ENCODE peak calls at places on chromosomes 7 and 10, in six cellular contexts. U is pancreas, O is astrocyte of the spinal cord, M is body of pancreas, F is foreskin fibroblast, X is GM13976. K is an unnamed sample.

GRCh38 chr10:34681933-34682332 is 133.2 kb downstream of the PARD3 start:
- DNase-seq in F (no peak), X (no peak), M (no peak), U (no peak), O (no peak), K (no peak)

GRCh38 chr7:15781944-15782343 is 95.5 kb upstream of the MEOX2 start:
- DNase-seq in X (no peak), F (no peak), M (no peak), O (no peak), U (no peak), K (no peak)

GRCh38 chr10:32461203-32461602 is 15.3 kb downstream of the CCDC7 start:
- DNase-seq in U (no peak), M (no peak), O (no peak), X (no peak), F (no peak), K (no peak)

GRCh38 chr10:60271319-60272040 is 118.2 kb downstream of the ANK3 start:
- DNase-seq in M (no peak), U (no peak), F (no peak), X (no peak), O (no peak), K (no peak)

GRCh38 chr10:120511165-120511564 is 54.1 kb downstream of the PLPP4 start:
- DNase-seq in O (peak), M (no peak), F (no peak), X (no peak), U (no peak), K (no peak)

GRCh38 chr7:1815051-1815481 is 145.0 kb downstream of the ELFN1 start:
- DNase-seq in O (no peak), F (no peak), X (no peak), U (no peak), M (no peak), K (no peak)

GRCh38 chr10:131726460-131726861 is 174.3 kb upstream of the PPP2R2D start:
- DNase-seq in U (peak), X (peak), O (no peak), M (peak), F (no peak), K (peak)

GRCh38 chr7:100974021-100974420 is 4.7 kb downstream of the MUC12 start:
- DNase-seq in X (no peak), M (no peak), O (no peak), U (no peak), F (peak), K (no peak)

GRCh38 chr10:97427571-97428179 is 1.7 kb downstream of the PGAM1 start:
- DNase-seq in F (no peak), X (no peak), U (no peak), M (peak), O (peak), K (no peak)

GRCh38 chr10:132541601-132542011 is 4.0 kb downstream of the INPP5A start:
- DNase-seq in O (no peak), X (peak), U (no peak), F (no peak), M (no peak), K (no peak)

GRCh38 chr7:50331564-50332208 is 27.2 kb downstream of the IKZF1 start:
- DNase-seq in U (no peak), O (no peak), X (peak), M (no peak), F (no peak), K (no peak)

GRCh38 chr10:13956826-13957225 is 370.1 kb downstream of the PRPF18 start:
- DNase-seq in X (no peak), M (peak), F (peak), O (peak), U (no peak), K (no peak)

GRCh38 chr10:130301026-130301892 is 165.1 kb downstream of the GLRX3 start:
- DNase-seq in F (peak), M (peak), O (peak), U (peak), X (no peak), K (peak)

GRCh38 chr10:89163265-89163995 is 43.7 kb downstream of the CH25H start:
- DNase-seq in X (peak), M (no peak), F (peak), U (no peak), O (no peak), K (peak)

GRCh38 chr7:81079736-81080135 is 160.9 kb upstream of the SEMA3C start:
- DNase-seq in M (no peak), U (no peak), X (no peak), O (peak), F (no peak), K (no peak)

GRCh38 chr10:91163709-91164474 is 56.6 kb upstream of the PCGF5 start:
- DNase-seq in O (peak), U (peak), M (peak), F (peak), X (peak), K (peak)

GRCh38 chr7:85508642-85509429 is 322.0 kb upstream of the SEMA3D start:
- DNase-seq in O (peak), F (peak), U (no peak), X (no peak), M (no peak), K (no peak)

GRCh38 chr7:107758667-107759066 is 14.7 kb downstream of the CBLL1 start:
- DNase-seq in M (no peak), O (no peak), F (no peak), X (no peak), U (no peak), K (no peak)

GRCh38 chr7:107751113-107751512 is 7.2 kb downstream of the CBLL1 start:
- DNase-seq in M (no peak), U (no peak), O (no peak), X (no peak), F (no peak), K (no peak)

DNA sequence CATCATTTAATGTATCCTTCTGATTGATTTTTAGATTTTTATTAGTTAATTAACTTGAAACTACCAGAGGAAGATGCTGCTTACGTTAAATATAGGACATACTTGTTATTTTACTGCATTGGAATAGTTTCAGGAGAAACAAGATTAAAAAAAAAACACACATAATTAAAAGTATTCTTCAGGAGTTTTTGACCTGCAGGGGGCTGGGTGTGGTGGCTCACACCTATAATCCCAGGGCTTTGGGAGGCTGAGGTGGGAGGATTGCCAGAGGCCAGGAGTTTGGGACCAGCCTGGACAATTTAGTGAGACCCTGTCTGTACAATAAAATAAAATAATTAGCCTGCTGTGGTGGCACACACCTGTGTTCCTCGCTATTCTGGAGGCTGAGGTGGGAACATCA is 10.7 kb downstream of the CBLL1 start:
- DNase-seq in X (no peak), F (no peak), M (no peak), U (no peak), O (no peak), K (no peak)
- TF ChIP-seq CTCF in X (no peak), F (no peak), M (no peak), U (no peak), O (peak), K (no peak)

GRCh38 chr7:26200113-26200443 is 468 bp downstream of the HNRNPA2B1 start:
- DNase-seq in F (no peak), X (peak), M (peak), O (peak), U (peak), K (peak)

GRCh38 chr7:26202019-26202985 is 757 bp downstream of the CBX3 start:
- DNase-seq in X (peak), F (no peak), O (peak), M (peak), U (peak), K (peak)

GRCh38 chr7:26201261-26202018 is at the start of gene CBX3:
- DNase-seq in M (peak), F (peak), U (peak), X (peak), O (no peak), K (peak)

GRCh38 chr7:26199301-26200112 is 1.0 kb downstream of the HNRNPA2B1 start:
- DNase-seq in M (peak), U (peak), X (no peak), F (no peak), O (no peak), K (peak)

DNA sequence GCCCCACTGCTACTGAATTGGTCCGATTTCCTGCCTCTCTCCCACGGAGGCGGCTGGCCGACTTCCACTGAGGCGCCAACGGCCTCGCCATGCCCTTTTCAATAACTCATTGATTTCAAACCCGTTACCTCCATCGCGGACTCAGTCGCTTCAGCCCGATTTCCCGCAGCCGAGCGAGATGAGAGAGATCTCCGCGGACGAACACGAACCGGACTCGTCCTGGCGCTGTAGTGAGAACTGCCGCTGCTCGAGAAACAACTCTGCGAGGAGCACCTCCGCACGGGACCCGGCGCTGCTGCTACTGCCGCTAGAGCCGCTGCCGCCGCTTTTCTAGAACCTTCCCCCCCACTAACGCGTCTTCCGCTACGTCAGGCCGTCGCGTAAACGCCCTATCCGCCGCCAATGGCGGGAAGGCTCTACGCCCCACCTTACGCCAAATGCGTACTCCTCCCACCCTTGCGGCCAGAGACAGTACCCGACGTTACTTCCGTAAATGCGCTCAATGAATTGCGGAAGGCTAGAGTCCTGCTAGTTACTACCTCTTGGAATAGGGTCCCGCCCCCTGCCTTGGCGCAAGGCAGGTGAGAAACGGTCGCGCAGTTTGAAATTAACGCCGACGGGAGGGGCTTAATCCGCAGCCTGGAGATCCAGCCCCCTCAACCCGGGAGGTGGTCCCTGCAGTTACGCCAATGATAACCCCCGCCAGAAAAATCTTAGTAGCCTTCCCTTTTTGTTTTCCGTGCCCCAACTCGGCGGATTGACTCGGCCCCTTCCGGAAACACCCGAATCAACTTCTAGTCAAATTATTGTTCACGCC is at the start of gene HNRNPA2B1:
- DNase-seq in M (peak), F (peak), O (peak), U (peak), X (peak), K (peak)
- TF ChIP-seq CTCF in M (peak), F (no peak), O (no peak), U (peak), X (no peak), K (no peak)

GRCh38 chr7:151694828-151695580 is 175.3 kb upstream of the RHEB start:
- DNase-seq in U (no peak), M (no peak), X (no peak), O (no peak), F (no peak), K (peak)

GRCh38 chr7:151695856-151696555 is 176.3 kb upstream of the RHEB start:
- DNase-seq in X (no peak), U (no peak), F (no peak), M (no peak), O (no peak), K (no peak)

GRCh38 chr7:151697942-151698341 is 178.2 kb upstream of the RHEB start:
- DNase-seq in X (no peak), U (no peak), F (no peak), O (no peak), M (no peak), K (no peak)

GRCh38 chr7:151697515-151697895 is 177.8 kb upstream of the RHEB start:
- DNase-seq in F (no peak), M (no peak), O (no peak), U (no peak), X (no peak), K (no peak)

GRCh38 chr7:151696738-151697514 is 177.2 kb upstream of the RHEB start:
- DNase-seq in M (no peak), X (no peak), F (no peak), U (no peak), O (no peak), K (no peak)
- TF ChIP-seq CTCF in M (no peak), X (no peak), F (no peak), U (no peak), O (peak), K (no peak)

GRCh38 chr7:95686109-95686508 is 86.2 kb upstream of the DYNC1I1 start:
- DNase-seq in M (peak), O (peak), X (no peak), U (peak), F (peak), K (no peak)
- TF ChIP-seq CTCF in M (peak), O (peak), X (no peak), U (peak), F (peak), K (peak)

GRCh38 chr10:70330671-70331070 is 46.9 kb upstream of the NPFFR1 start:
- DNase-seq in M (no peak), O (no peak), F (no peak), X (no peak), U (no peak), K (no peak)

GRCh38 chr10:70328987-70329386 is 45.2 kb upstream of the NPFFR1 start:
- DNase-seq in O (peak), X (no peak), U (no peak), M (no peak), F (peak), K (no peak)

GRCh38 chr10:70331160-70331485 is 47.3 kb upstream of the NPFFR1 start:
- DNase-seq in X (no peak), F (no peak), M (no peak), O (no peak), U (no peak), K (no peak)

GRCh38 chr10:70333268-70333667 is 49.2 kb downstream of the LRRC20 start:
- DNase-seq in X (no peak), O (no peak), U (no peak), F (no peak), M (no peak), K (no peak)

GRCh38 chr10:70331486-70332268 is 47.9 kb upstream of the NPFFR1 start:
- DNase-seq in U (peak), O (peak), M (peak), X (peak), F (peak), K (no peak)
- TF ChIP-seq CTCF in U (no peak), O (peak), M (peak), X (peak), F (peak), K (peak)

DNA sequence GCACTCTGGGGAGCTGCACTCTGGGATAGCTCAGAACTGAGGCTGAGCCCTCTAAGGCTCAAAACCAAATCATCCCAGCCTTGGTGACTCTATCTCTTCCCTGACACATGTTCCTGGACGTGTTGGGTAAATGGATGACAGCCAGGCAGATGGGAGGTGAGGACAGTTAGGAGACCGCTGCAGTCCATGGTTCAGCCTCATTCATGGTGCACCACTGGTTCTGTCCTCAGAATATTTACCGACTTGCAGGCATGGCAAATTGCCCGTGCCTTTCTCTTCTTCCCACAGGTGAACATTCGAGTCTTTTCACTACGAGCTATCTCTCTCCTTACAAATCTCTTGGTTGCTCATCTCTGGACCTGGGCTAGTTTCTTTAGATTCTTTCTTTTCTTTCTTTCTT is 80.3 kb upstream of the EFCAB10 start:
- DNase-seq in U (no peak), M (no peak), F (no peak), O (no peak), X (no peak), K (no peak)
- TF ChIP-seq CTCF in U (no peak), M (no peak), F (no peak), O (no peak), X (no peak), K (no peak)

GRCh38 chr10:72277340-72277995 is 3.7 kb downstream of the DDIT4 start:
- DNase-seq in F (peak), O (no peak), M (peak), U (peak), X (no peak), K (no peak)

GRCh38 chr10:72276421-72277339 is 3.0 kb downstream of the DDIT4 start:
- DNase-seq in O (peak), X (no peak), M (peak), U (peak), F (peak), K (no peak)

GRCh38 chr10:72276013-72276387 is 2.3 kb downstream of the DDIT4 start:
- DNase-seq in F (peak), O (peak), U (peak), X (no peak), M (peak), K (peak)

GRCh38 chr10:72277996-72278667 is 4.4 kb downstream of the DDIT4 start:
- DNase-seq in X (no peak), U (no peak), O (peak), F (peak), M (no peak), K (no peak)

GRCh38 chr10:72278668-72279393 is 5.1 kb downstream of the DDIT4 start:
- DNase-seq in M (no peak), F (no peak), O (no peak), U (no peak), X (no peak), K (no peak)
- TF ChIP-seq CTCF in M (no peak), F (no peak), O (peak), U (no peak), X (no peak), K (peak)

DNA sequence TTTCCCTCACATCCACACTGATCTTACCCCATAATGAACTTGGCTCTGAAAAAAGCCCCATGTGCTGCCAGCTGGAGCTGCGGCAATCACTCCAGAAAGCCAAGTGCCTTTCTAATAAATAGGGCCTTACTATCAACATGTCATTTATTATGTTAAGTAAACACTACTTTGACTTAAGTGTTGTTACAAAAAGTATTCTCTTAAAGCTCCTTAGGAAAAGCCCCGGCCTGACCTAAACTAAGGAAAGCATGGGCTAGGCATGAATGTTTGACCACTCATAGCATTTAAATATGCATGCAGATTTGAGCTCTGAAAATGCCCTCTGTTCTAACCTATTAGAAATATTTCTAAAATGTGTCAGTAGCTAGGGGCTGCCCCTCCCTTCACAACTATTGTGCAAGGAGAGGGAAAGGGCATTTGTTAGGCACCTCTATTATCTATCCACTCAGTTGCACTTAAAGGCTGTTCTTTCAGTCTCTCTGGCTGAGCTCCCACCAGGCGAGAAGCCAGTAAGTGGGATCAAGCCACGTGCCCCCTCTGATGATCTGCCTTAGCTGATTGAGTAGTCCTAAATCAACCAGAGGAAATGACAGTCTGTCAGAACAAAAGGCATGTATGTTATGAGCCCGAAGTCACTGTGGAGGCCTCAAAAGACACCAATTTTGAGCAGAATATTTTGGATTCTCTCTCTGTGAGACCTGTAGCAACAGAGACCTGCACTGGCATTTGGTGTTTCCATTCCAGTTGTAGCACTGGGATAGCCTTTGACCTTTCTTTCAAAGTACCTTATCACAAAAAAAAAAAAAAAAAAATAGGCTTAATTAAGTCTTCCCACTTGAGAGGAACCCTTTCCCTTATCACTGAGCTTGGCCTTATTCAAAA is 77.1 kb downstream of the ITGB8 start:
- DNase-seq in U (peak), O (peak), F (peak), X (no peak), M (peak), K (peak)
- TF ChIP-seq CTCF in U (no peak), O (no peak), F (no peak), X (no peak), M (no peak), K (no peak)

DNA sequence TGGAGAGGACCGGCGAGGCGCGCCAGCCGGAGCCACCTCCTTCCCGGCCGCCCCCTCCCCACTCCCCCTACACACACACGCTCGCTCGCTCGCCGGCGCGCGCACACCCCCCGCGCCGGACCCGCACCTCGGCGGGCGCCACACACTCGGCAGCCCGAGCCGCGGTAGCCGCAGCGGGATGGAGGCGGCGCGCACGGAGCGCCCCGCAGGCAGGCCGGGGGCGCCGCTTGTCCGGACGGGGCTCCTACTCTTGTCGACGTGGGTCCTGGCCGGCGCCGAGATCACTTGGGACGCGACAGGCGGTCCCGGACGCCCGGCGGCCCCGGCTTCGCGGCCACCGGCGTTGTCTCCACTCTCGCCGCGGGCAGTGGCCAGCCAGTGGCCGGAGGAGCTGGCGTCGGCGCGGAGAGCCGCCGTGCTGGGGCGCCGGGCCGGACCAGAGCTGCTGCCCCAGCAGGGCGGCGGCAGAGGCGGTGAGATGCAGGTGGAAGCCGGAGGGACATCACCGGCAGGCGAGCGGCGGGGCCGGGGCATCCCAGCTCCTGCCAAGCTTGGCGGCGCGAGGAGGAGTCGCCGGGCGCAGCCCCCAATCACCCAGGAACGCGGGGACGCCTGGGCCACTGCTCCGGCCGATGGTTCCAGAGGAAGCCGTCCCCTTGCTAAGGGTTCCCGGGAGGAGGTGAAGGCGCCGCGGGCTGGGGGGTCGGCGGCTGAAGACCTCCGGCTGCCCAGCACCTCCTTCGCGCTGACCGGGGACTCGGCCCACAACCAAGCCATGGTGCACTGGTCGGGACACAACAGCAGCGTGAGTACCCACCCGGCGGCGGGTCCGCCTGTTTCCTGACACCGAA is at the start of gene SORCS3:
- DNase-seq in M (no peak), X (no peak), U (no peak), O (peak), F (no peak), K (no peak)
- TF ChIP-seq CTCF in M (no peak), X (no peak), U (no peak), O (no peak), F (no peak), K (no peak)

GRCh38 chr7:70739646-70740045 is 392.3 kb upstream of the GALNT17 start:
- DNase-seq in O (no peak), F (no peak), M (no peak), U (no peak), X (no peak), K (no peak)
- TF ChIP-seq CTCF in O (no peak), F (no peak), M (no peak), U (no peak), X (no peak), K (no peak)